ENCODE peak calls at places on chromosomes 2 and 18, in ten cellular contexts. J is Panc1; G is foreskin fibroblast; O is MG63; R is HCT116; S is cardiac muscle cell; Q is right atrium auricular region; L is CD8-positive, alpha-beta memory T cell; C is NT2/D1; A is ovary. H is an unnamed sample.
A peak's percentile ranks its signal among the peaks of the same experiment; 100 is the strongest.

GRCh38 chr2:106869512-106870276 is 16.3 kb downstream of the ST6GAL2 start:
- DNase-seq in R (no peak), G (no peak), Q (no peak), A (no peak), J (no peak), O (no peak), S (no peak), C (no peak), L (no peak), H (no peak)

GRCh38 chr2:234753701-234754100 is 198.1 kb upstream of the SH3BP4 start:
- DNase-seq in G (no peak), A (no peak), O (no peak), R (no peak), L (no peak), J (no peak), S (no peak), C (no peak), Q (no peak), H (no peak)

GRCh38 chr2:184875212-184875611 is 276.9 kb downstream of the ZNF804A start:
- DNase-seq in R (no peak), A (no peak), J (no peak), L (no peak), Q (no peak), O (no peak), C (peak; percentile 16), G (no peak), S (no peak), H (no peak)

GRCh38 chr2:212995920-212996319 is 155.5 kb downstream of the IKZF2 start:
- DNase-seq in O (no peak), C (no peak), G (no peak), J (no peak), Q (no peak), A (no peak), L (no peak), S (peak; percentile 34), R (no peak), H (peak; percentile 35)

GRCh38 chr2:144256996-144257707 is 262.8 kb downstream of the ZEB2 start:
- DNase-seq in O (no peak), S (peak; percentile 66), L (no peak), J (no peak), Q (no peak), R (no peak), C (no peak), A (no peak), G (peak; percentile 21), H (peak; percentile 55)

GRCh38 chr2:192544371-192544955 is 349.7 kb upstream of the TMEFF2 start:
- DNase-seq in L (no peak), O (peak; percentile 26), G (no peak), J (no peak), C (no peak), S (peak; percentile 46), A (no peak), R (no peak), Q (no peak), H (no peak)

GRCh38 chr18:30727849-30728248 is 314.7 kb downstream of the DSC3 start:
- DNase-seq in O (no peak), L (no peak), S (no peak), A (no peak), Q (no peak), R (no peak), G (no peak), C (no peak), J (no peak), H (no peak)

GRCh38 chr2:195238366-195238765 is 418.7 kb upstream of the SLC39A10 start:
- DNase-seq in O (no peak), G (no peak), A (no peak), L (no peak), S (no peak), R (no peak), Q (no peak), J (no peak), C (no peak), H (no peak)

GRCh38 chr2:107785756-107786155 is 40.9 kb upstream of the RGPD4 start:
- DNase-seq in L (no peak), S (no peak), G (no peak), J (no peak), R (no peak), A (no peak), O (no peak), C (no peak), Q (no peak), H (no peak)

GRCh38 chr2:9650119-9650821 is 19.5 kb upstream of the YWHAQ start:
- DNase-seq in S (no peak), A (no peak), G (no peak), L (no peak), O (no peak), Q (no peak), J (no peak), R (no peak), C (no peak), H (no peak)

GRCh38 chr2:218402491-218402901 is 2.8 kb downstream of the CTDSP1 start:
- DNase-seq in A (no peak), C (no peak), L (no peak), S (no peak), O (no peak), R (no peak), Q (no peak), G (no peak), J (no peak), H (no peak)

GRCh38 chr2:10363861-10364610 is 61.3 kb downstream of the HPCAL1 start:
- DNase-seq in R (no peak), A (no peak), S (no peak), O (no peak), G (no peak), Q (no peak), L (no peak), C (no peak), J (no peak), H (no peak)

GRCh38 chr2:143258126-143258892 is 129.1 kb downstream of the ARHGAP15 start:
- DNase-seq in C (no peak), J (no peak), R (no peak), S (no peak), A (no peak), G (no peak), L (no peak), Q (no peak), O (no peak), H (no peak)

GRCh38 chr2:56448403-56448998 is 264.7 kb downstream of the CCDC85A start:
- DNase-seq in L (no peak), A (no peak), S (no peak), R (no peak), C (no peak), G (no peak), Q (no peak), O (no peak), J (no peak), H (no peak)

DNA sequence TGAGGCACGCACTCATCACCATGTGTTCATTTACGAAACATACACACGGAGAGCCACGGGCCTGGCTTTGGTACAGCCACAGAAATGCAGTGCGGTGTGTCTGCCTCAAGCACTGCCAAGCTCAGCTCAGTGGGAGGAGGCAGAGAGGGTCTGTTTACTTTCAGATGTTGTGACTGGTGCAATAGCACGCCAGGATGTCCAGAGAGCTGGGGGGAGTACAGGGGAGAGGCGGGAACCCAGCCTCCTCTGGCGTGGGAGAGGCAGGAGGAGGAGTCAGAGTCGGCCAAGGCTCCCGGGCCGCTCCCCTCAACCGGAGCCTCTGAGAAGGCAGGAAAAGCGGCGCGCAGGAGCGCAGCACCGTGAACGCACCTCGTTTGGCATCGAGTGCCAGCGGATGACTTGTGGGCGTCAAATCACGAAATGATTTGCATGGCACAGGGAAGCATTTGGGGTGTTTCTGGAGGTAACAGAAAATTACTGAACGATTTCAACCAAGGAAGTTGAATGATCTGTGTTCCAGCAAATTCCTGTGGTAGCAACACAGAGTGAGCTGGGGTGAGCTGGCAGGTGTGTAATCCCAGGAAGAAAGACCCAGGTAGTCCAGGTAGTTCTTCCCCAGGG is 143.0 kb downstream of the ZNF516 start:
- DNase-seq in O (peak; percentile 86), A (peak; percentile 94), G (peak; percentile 85), J (no peak), C (no peak), S (peak; percentile 91), L (no peak), Q (no peak), R (no peak), H (peak; percentile 85)
- H3K4me3 ChIP-seq in O (peak overlapping the region; percentile 4), A (peak overlapping the region; percentile 23), G (peak overlapping the region; percentile 29), J (peak overlapping the region; percentile 22), C (no peak overlapping the region), S (no peak overlapping the region), L (no peak overlapping the region), Q (no peak overlapping the region), R (no peak overlapping the region), H (no peak overlapping the region)

DNA sequence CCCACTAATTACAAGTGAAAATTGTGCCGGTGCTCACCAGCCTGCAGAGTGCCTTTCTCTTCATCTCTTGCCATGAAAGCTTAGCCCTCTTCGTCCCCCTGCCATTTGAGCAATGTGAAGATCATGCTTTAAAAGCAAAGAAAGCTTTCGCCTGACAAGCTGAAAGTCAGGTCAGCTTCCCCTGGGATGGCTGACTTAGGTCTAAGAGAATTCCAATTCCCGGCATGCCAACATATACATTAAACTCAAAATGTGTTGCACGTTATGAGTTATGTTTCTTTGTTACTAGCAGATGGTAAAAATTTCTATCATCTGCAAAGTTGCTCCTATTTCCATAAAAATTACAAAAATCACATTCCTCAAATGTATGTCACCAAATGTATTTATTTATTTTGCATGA is 129.8 kb downstream of the AFF3 start:
- DNase-seq in C (no peak), Q (no peak), O (no peak), R (no peak), G (no peak), L (no peak), J (no peak), S (no peak), A (no peak), H (peak; percentile 65)
- H3K4me3 ChIP-seq in C (no peak overlapping the region), Q (no peak overlapping the region), O (no peak overlapping the region), R (no peak overlapping the region), G (no peak overlapping the region), L (no peak overlapping the region), J (no peak overlapping the region), S (no peak overlapping the region), A (no peak overlapping the region), H (no peak overlapping the region)

DNA sequence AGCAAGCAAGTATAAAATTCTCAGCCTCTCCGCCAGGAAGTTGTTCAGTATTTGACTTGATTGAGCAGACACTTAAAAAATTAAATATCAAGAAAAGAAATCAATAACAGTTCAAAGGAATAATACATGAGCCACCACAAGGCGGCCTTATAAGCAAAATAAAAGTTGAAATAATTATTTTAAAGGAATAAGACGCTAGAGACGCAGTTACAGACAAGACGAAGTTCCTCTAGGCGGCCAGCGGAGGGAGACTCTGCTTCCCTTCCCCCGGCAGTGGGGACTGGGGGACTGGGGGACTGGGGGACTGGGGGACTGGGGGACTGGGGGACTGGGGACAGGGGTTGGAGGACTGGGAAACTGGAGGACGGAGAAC is 524 bp downstream of the CCDC178 start:
- DNase-seq in G (peak; percentile 18), Q (no peak), L (no peak), S (peak; percentile 64), J (no peak), R (no peak), A (peak; percentile 61), C (peak; percentile 22), O (peak; percentile 24), H (peak; percentile 67)
- H3K4me3 ChIP-seq in G (no peak overlapping the region), Q (peak overlapping the region; percentile 58), L (no peak overlapping the region), S (peak overlapping the region; percentile 58), J (no peak overlapping the region), R (no peak overlapping the region), A (peak overlapping the region; percentile 53), C (peak overlapping the region; percentile 46), O (no peak overlapping the region), H (peak overlapping the region; percentile 40)

DNA sequence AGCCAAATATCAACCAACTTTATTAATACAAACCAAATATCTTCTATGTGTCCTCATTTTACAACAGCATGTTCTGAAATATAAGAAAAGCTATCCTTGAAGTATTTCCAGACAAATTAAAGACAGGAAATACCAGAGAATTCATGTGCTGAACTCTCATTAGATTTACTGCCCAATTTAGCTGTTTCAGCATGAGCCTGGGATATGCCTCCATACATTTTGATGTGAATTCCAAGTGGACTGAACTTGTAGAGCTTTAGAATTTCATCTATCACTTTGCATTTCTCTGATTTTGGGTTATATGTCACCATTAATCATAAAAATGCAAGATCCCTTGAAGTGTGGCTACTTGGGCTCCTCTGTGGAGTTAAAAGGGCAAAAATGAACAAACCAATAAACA is 206.4 kb upstream of the RBMS1 start:
- DNase-seq in Q (no peak), S (peak; percentile 28), L (no peak), J (no peak), A (no peak), C (no peak), G (no peak), R (no peak), O (no peak), H (peak; percentile 40)
- H3K4me3 ChIP-seq in Q (no peak overlapping the region), S (no peak overlapping the region), L (no peak overlapping the region), J (no peak overlapping the region), A (no peak overlapping the region), C (no peak overlapping the region), G (no peak overlapping the region), R (no peak overlapping the region), O (no peak overlapping the region), H (no peak overlapping the region)

H was measured in cardiac fibroblast.